ENCODE peak calls at places on chromosomes 7 and 10, in eight cellular contexts. One of them, this sample, is unnamed.

GRCh38 chr10:6279540-6280267 is 77.0 kb downstream of the PFKFB3 start:
- DNase-seq in SK-N-SH: no peak
- DNase-seq in cardiac muscle cell: peak; percentile 60
- DNase-seq in ovary: no peak
- DNase-seq in CD4-positive, alpha-beta memory T cell: no peak
- DNase-seq in stomach: peak; percentile 57
- DNase-seq in aorta: peak; percentile 78
- DNase-seq in mesenchymal stem cell: peak; percentile 89
- DNase-seq in this sample: no peak

GRCh38 chr10:111824128-111824527 is 359.4 kb downstream of the GPAM start:
- DNase-seq in SK-N-SH: no peak
- DNase-seq in cardiac muscle cell: no peak
- DNase-seq in ovary: no peak
- DNase-seq in CD4-positive, alpha-beta memory T cell: no peak
- DNase-seq in stomach: no peak
- DNase-seq in aorta: no peak
- DNase-seq in mesenchymal stem cell: no peak
- DNase-seq in this sample: no peak

GRCh38 chr7:94129443-94130140 is 125.4 kb upstream of the BET1 start:
- DNase-seq in SK-N-SH: no peak
- DNase-seq in cardiac muscle cell: no peak
- DNase-seq in ovary: no peak
- DNase-seq in CD4-positive, alpha-beta memory T cell: no peak
- DNase-seq in stomach: no peak
- DNase-seq in aorta: no peak
- DNase-seq in mesenchymal stem cell: peak; percentile 90
- DNase-seq in this sample: no peak

GRCh38 chr10:133128126-133129081 is 31.6 kb upstream of the KNDC1 start:
- DNase-seq in SK-N-SH: no peak
- DNase-seq in cardiac muscle cell: no peak
- DNase-seq in ovary: peak; percentile 16
- DNase-seq in CD4-positive, alpha-beta memory T cell: no peak
- DNase-seq in stomach: no peak
- DNase-seq in aorta: peak; percentile 70
- DNase-seq in mesenchymal stem cell: no peak
- DNase-seq in this sample: no peak

GRCh38 chr10:132480356-132480755 is 57.2 kb upstream of the INPP5A start:
- DNase-seq in SK-N-SH: no peak
- DNase-seq in cardiac muscle cell: no peak
- DNase-seq in ovary: no peak
- DNase-seq in CD4-positive, alpha-beta memory T cell: no peak
- DNase-seq in stomach: no peak
- DNase-seq in aorta: peak; percentile 42
- DNase-seq in mesenchymal stem cell: no peak
- DNase-seq in this sample: no peak

GRCh38 chr7:98467570-98468312 is 66.9 kb upstream of the BAIAP2L1 start:
- DNase-seq in SK-N-SH: no peak
- DNase-seq in cardiac muscle cell: no peak
- DNase-seq in ovary: no peak
- DNase-seq in CD4-positive, alpha-beta memory T cell: no peak
- DNase-seq in stomach: no peak
- DNase-seq in aorta: no peak
- DNase-seq in mesenchymal stem cell: no peak
- DNase-seq in this sample: no peak

GRCh38 chr10:14681305-14681704 is 93.4 kb downstream of the FAM107B start:
- DNase-seq in SK-N-SH: no peak
- DNase-seq in cardiac muscle cell: no peak
- DNase-seq in ovary: no peak
- DNase-seq in CD4-positive, alpha-beta memory T cell: no peak
- DNase-seq in stomach: no peak
- DNase-seq in aorta: no peak
- DNase-seq in mesenchymal stem cell: peak; percentile 36
- DNase-seq in this sample: no peak

GRCh38 chr10:12198156-12198555 is 2.2 kb downstream of the CDC123 start:
- DNase-seq in SK-N-SH: no peak
- DNase-seq in cardiac muscle cell: no peak
- DNase-seq in ovary: no peak
- DNase-seq in CD4-positive, alpha-beta memory T cell: no peak
- DNase-seq in stomach: no peak
- DNase-seq in aorta: no peak
- DNase-seq in mesenchymal stem cell: no peak
- DNase-seq in this sample: no peak

GRCh38 chr7:43791665-43792064 is 33.2 kb downstream of the BLVRA start:
- DNase-seq in SK-N-SH: no peak
- DNase-seq in cardiac muscle cell: no peak
- DNase-seq in ovary: no peak
- DNase-seq in CD4-positive, alpha-beta memory T cell: no peak
- DNase-seq in stomach: no peak
- DNase-seq in aorta: no peak
- DNase-seq in mesenchymal stem cell: no peak
- DNase-seq in this sample: no peak

GRCh38 chr7:128879939-128880746 is 17.5 kb downstream of the ATP6V1F start:
- DNase-seq in SK-N-SH: peak; percentile 99
- DNase-seq in cardiac muscle cell: peak; percentile 84
- DNase-seq in ovary: peak; percentile 61
- DNase-seq in CD4-positive, alpha-beta memory T cell: no peak
- DNase-seq in stomach: peak; percentile 69
- DNase-seq in aorta: peak; percentile 88
- DNase-seq in mesenchymal stem cell: peak; percentile 69
- DNase-seq in this sample: peak; percentile 67

GRCh38 chr10:69222157-69223027 is 2.3 kb downstream of the HKDC1 start:
- DNase-seq in SK-N-SH: peak; percentile 57
- DNase-seq in cardiac muscle cell: peak; percentile 58
- DNase-seq in ovary: no peak
- DNase-seq in CD4-positive, alpha-beta memory T cell: peak; percentile 60
- DNase-seq in stomach: peak; percentile 71
- DNase-seq in aorta: no peak
- DNase-seq in mesenchymal stem cell: peak; percentile 71
- DNase-seq in this sample: peak; percentile 92

GRCh38 chr7:116259821-116260440 is 49.6 kb downstream of the TES start:
- DNase-seq in SK-N-SH: no peak
- DNase-seq in cardiac muscle cell: no peak
- DNase-seq in ovary: no peak
- DNase-seq in CD4-positive, alpha-beta memory T cell: no peak
- DNase-seq in stomach: no peak
- DNase-seq in aorta: no peak
- DNase-seq in mesenchymal stem cell: peak; percentile 59
- DNase-seq in this sample: no peak

GRCh38 chr10:28947209-28947608 is 269.9 kb downstream of the BAMBI start:
- DNase-seq in SK-N-SH: no peak
- DNase-seq in cardiac muscle cell: no peak
- DNase-seq in ovary: no peak
- DNase-seq in CD4-positive, alpha-beta memory T cell: no peak
- DNase-seq in stomach: no peak
- DNase-seq in aorta: no peak
- DNase-seq in mesenchymal stem cell: no peak
- DNase-seq in this sample: no peak

GRCh38 chr7:19106308-19107141 is 10.9 kb downstream of the TWIST1 start:
- DNase-seq in SK-N-SH: peak; percentile 71
- DNase-seq in cardiac muscle cell: peak; percentile 43
- DNase-seq in ovary: no peak
- DNase-seq in CD4-positive, alpha-beta memory T cell: no peak
- DNase-seq in stomach: no peak
- DNase-seq in aorta: peak; percentile 75
- DNase-seq in mesenchymal stem cell: peak; percentile 17
- DNase-seq in this sample: no peak
- H3K27me3 ChIP-seq in SK-N-SH: no peaks in the 10 kb centered on the region
- H3K27me3 ChIP-seq in cardiac muscle cell: peaks cover 46% of the 10 kb centered on the region
- H3K27me3 ChIP-seq in ovary: no peaks in the 10 kb centered on the region
- H3K27me3 ChIP-seq in CD4-positive, alpha-beta memory T cell: peaks cover 29% of the 10 kb centered on the region
- H3K27me3 ChIP-seq in stomach: peaks cover 58% of the 10 kb centered on the region
- H3K27me3 ChIP-seq in aorta: no peaks in the 10 kb centered on the region
- H3K27me3 ChIP-seq in mesenchymal stem cell: no peaks in the 10 kb centered on the region
- H3K27me3 ChIP-seq in this sample: peaks cover 58% of the 10 kb centered on the region

DNA sequence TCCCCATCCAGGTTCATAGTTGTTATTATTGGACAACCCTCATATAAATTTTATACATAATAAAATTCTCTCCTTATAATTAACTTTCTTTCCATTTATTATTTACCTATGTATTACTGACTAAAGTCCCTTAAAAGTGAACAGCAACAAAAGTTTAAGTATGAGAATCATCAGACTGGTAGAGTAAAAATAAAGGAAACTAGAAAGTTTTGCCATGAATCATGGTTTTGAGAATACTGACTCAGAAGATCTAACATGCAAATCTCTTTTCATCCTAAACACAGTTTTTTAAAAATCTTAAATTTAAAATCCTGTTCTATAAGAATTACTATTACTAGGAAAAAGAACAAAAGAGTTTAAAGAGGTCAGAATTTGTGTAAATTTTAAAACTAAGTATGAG is 32.1 kb downstream of the HERC4 start:
- DNase-seq in SK-N-SH: no peak
- DNase-seq in cardiac muscle cell: no peak
- DNase-seq in ovary: no peak
- DNase-seq in CD4-positive, alpha-beta memory T cell: no peak
- DNase-seq in stomach: no peak
- DNase-seq in aorta: no peak
- DNase-seq in mesenchymal stem cell: peak; percentile 19
- DNase-seq in this sample: no peak
- H3K27ac ChIP-seq in SK-N-SH: no peak overlapping the region
- H3K27ac ChIP-seq in cardiac muscle cell: no peak overlapping the region
- H3K27ac ChIP-seq in ovary: no peak overlapping the region
- H3K27ac ChIP-seq in CD4-positive, alpha-beta memory T cell: no peak overlapping the region
- H3K27ac ChIP-seq in stomach: no peak overlapping the region
- H3K27ac ChIP-seq in aorta: no peak overlapping the region
- H3K27ac ChIP-seq in mesenchymal stem cell: no peak overlapping the region
- H3K27ac ChIP-seq in this sample: no peak overlapping the region

GRCh38 chr10:43394868-43395267 is 14.1 kb downstream of the HNRNPF start:
- DNase-seq in SK-N-SH: no peak
- DNase-seq in cardiac muscle cell: no peak
- DNase-seq in ovary: no peak
- DNase-seq in CD4-positive, alpha-beta memory T cell: no peak
- DNase-seq in stomach: no peak
- DNase-seq in aorta: no peak
- DNase-seq in mesenchymal stem cell: no peak
- DNase-seq in this sample: no peak
- H3K4me3 ChIP-seq in SK-N-SH: peak overlapping the region; percentile 76
- H3K4me3 ChIP-seq in cardiac muscle cell: peak overlapping the region; percentile 47
- H3K4me3 ChIP-seq in ovary: no peak overlapping the region
- H3K4me3 ChIP-seq in CD4-positive, alpha-beta memory T cell: peak overlapping the region; percentile 70
- H3K4me3 ChIP-seq in stomach: peak overlapping the region; percentile 67
- H3K4me3 ChIP-seq in aorta: no peak overlapping the region
- H3K4me3 ChIP-seq in mesenchymal stem cell: peak overlapping the region; percentile 88
- H3K4me3 ChIP-seq in this sample: peak overlapping the region; percentile 58

GRCh38 chr7:2943851-2944601 is 99.6 kb downstream of the CARD11 start:
- DNase-seq in SK-N-SH: no peak
- DNase-seq in cardiac muscle cell: no peak
- DNase-seq in ovary: no peak
- DNase-seq in CD4-positive, alpha-beta memory T cell: no peak
- DNase-seq in stomach: no peak
- DNase-seq in aorta: peak; percentile 65
- DNase-seq in mesenchymal stem cell: no peak
- DNase-seq in this sample: no peak
- H3K27me3 ChIP-seq in SK-N-SH: peaks cover 6% of the 10 kb centered on the region
- H3K27me3 ChIP-seq in cardiac muscle cell: peaks cover 4% of the 10 kb centered on the region
- H3K27me3 ChIP-seq in ovary: no peaks in the 10 kb centered on the region
- H3K27me3 ChIP-seq in CD4-positive, alpha-beta memory T cell: no peaks in the 10 kb centered on the region
- H3K27me3 ChIP-seq in stomach: no peaks in the 10 kb centered on the region
- H3K27me3 ChIP-seq in aorta: no peaks in the 10 kb centered on the region
- H3K27me3 ChIP-seq in mesenchymal stem cell: peaks cover 31% of the 10 kb centered on the region
- H3K27me3 ChIP-seq in this sample: no peaks in the 10 kb centered on the region

GRCh38 chr10:119344381-119344780 is 137.0 kb downstream of the GRK5 start:
- DNase-seq in SK-N-SH: no peak
- DNase-seq in cardiac muscle cell: no peak
- DNase-seq in ovary: no peak
- DNase-seq in CD4-positive, alpha-beta memory T cell: no peak
- DNase-seq in stomach: no peak
- DNase-seq in aorta: peak; percentile 68
- DNase-seq in mesenchymal stem cell: no peak
- DNase-seq in this sample: no peak

GRCh38 chr10:119343001-119343601 is 135.7 kb downstream of the GRK5 start:
- DNase-seq in SK-N-SH: no peak
- DNase-seq in cardiac muscle cell: no peak
- DNase-seq in ovary: no peak
- DNase-seq in CD4-positive, alpha-beta memory T cell: no peak
- DNase-seq in stomach: no peak
- DNase-seq in aorta: peak; percentile 41
- DNase-seq in mesenchymal stem cell: no peak
- DNase-seq in this sample: no peak

GRCh38 chr10:119341236-119342016 is 134.1 kb downstream of the GRK5 start:
- DNase-seq in SK-N-SH: no peak
- DNase-seq in cardiac muscle cell: peak; percentile 86
- DNase-seq in ovary: peak; percentile 59
- DNase-seq in CD4-positive, alpha-beta memory T cell: no peak
- DNase-seq in stomach: no peak
- DNase-seq in aorta: peak; percentile 68
- DNase-seq in mesenchymal stem cell: peak; percentile 92
- DNase-seq in this sample: no peak

GRCh38 chr10:119340893-119341235 is 133.5 kb downstream of the GRK5 start:
- DNase-seq in SK-N-SH: no peak
- DNase-seq in cardiac muscle cell: no peak
- DNase-seq in ovary: no peak
- DNase-seq in CD4-positive, alpha-beta memory T cell: no peak
- DNase-seq in stomach: no peak
- DNase-seq in aorta: no peak
- DNase-seq in mesenchymal stem cell: no peak
- DNase-seq in this sample: no peak

GRCh38 chr10:119342017-119342734 is 134.8 kb downstream of the GRK5 start:
- DNase-seq in SK-N-SH: no peak
- DNase-seq in cardiac muscle cell: no peak
- DNase-seq in ovary: peak; percentile 69
- DNase-seq in CD4-positive, alpha-beta memory T cell: no peak
- DNase-seq in stomach: no peak
- DNase-seq in aorta: peak; percentile 69
- DNase-seq in mesenchymal stem cell: no peak
- DNase-seq in this sample: peak; percentile 34
- H3K27ac ChIP-seq in SK-N-SH: no peak overlapping the region
- H3K27ac ChIP-seq in cardiac muscle cell: peak overlapping the region; percentile 84
- H3K27ac ChIP-seq in ovary: no peak overlapping the region
- H3K27ac ChIP-seq in CD4-positive, alpha-beta memory T cell: no peak overlapping the region
- H3K27ac ChIP-seq in stomach: no peak overlapping the region
- H3K27ac ChIP-seq in aorta: no peak overlapping the region
- H3K27ac ChIP-seq in mesenchymal stem cell: peak overlapping the region; percentile 13
- H3K27ac ChIP-seq in this sample: no peak overlapping the region